ENCODE peak calls at places on chromosomes 16 and 17, in six cellular contexts. M is effector memory CD4-positive, alpha-beta T cell; Z is left ventricle myocardium inferior; V is endodermal cell; A is tibial artery; H is gastrocnemius medialis. G is an unnamed sample.

GRCh38 chr17:48442819-48443218 is 12.8 kb upstream of the SKAP1 start:
- DNase-seq in V (no peak), Z (no peak), A (no peak), H (no peak), M (no peak), G (no peak)

GRCh38 chr17:78802459-78802858 is 20.4 kb upstream of the CYTH1 start:
- DNase-seq in H (no peak), V (no peak), M (no peak), A (no peak), Z (no peak), G (no peak)

GRCh38 chr16:22424161-22424937 is 49.9 kb upstream of the CDR2 start:
- DNase-seq in Z (no peak), V (peak), M (no peak), H (peak), A (peak), G (no peak)

GRCh38 chr16:84423416-84423837 is 55.1 kb downstream of the ATP2C2 start:
- DNase-seq in H (no peak), A (no peak), Z (no peak), M (no peak), V (peak), G (no peak)

GRCh38 chr16:57548424-57548823 is 6.0 kb downstream of the ADGRG5 start:
- DNase-seq in H (no peak), V (no peak), M (no peak), A (no peak), Z (no peak), G (no peak)

GRCh38 chr16:48420437-48420836 is 35.2 kb upstream of the SIAH1 start:
- DNase-seq in M (no peak), V (no peak), A (no peak), Z (no peak), H (no peak), G (no peak)

GRCh38 chr16:30526823-30527634 is 663 bp upstream of the ZNF768 start:
- DNase-seq in H (peak), A (peak), M (peak), Z (peak), V (peak), G (peak)

GRCh38 chr16:48193846-48194245 is 38.1 kb upstream of the ABCC12 start:
- DNase-seq in V (no peak), M (no peak), A (no peak), H (no peak), Z (no peak), G (no peak)

GRCh38 chr16:71289732-71290062 is 495 bp upstream of the CMTR2 start:
- DNase-seq in Z (no peak), H (no peak), A (no peak), V (no peak), M (no peak), G (no peak)

GRCh38 chr17:9009737-9010136 is 11.6 kb upstream of the NTN1 start:
- DNase-seq in H (no peak), V (no peak), Z (no peak), A (peak), M (no peak), G (no peak)

DNA sequence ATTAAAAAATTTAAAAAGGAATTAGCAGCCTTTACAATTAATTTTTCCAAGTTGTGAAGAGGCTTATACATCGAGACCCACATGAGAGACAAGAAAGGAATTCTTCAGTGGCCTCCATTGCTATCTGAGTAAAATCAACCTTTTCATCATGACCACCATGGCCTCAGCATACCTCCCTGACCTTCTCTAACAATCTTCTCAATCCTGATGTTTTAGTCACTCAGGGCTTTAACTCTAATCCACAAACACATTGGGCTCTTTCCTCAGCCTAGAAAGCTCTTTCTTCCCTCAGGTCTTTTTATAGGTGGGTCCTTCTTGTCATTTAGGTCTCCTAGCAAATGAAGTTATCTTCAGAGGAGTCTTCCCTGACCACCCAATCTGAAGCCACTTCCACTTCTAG is 46.4 kb downstream of the SPOP start:
- DNase-seq in V (no peak), A (no peak), Z (no peak), M (no peak), H (no peak), G (no peak)
- H3K27ac ChIP-seq in V (no peak), A (peak), Z (peak), M (no peak), H (peak), G (no peak)

DNA sequence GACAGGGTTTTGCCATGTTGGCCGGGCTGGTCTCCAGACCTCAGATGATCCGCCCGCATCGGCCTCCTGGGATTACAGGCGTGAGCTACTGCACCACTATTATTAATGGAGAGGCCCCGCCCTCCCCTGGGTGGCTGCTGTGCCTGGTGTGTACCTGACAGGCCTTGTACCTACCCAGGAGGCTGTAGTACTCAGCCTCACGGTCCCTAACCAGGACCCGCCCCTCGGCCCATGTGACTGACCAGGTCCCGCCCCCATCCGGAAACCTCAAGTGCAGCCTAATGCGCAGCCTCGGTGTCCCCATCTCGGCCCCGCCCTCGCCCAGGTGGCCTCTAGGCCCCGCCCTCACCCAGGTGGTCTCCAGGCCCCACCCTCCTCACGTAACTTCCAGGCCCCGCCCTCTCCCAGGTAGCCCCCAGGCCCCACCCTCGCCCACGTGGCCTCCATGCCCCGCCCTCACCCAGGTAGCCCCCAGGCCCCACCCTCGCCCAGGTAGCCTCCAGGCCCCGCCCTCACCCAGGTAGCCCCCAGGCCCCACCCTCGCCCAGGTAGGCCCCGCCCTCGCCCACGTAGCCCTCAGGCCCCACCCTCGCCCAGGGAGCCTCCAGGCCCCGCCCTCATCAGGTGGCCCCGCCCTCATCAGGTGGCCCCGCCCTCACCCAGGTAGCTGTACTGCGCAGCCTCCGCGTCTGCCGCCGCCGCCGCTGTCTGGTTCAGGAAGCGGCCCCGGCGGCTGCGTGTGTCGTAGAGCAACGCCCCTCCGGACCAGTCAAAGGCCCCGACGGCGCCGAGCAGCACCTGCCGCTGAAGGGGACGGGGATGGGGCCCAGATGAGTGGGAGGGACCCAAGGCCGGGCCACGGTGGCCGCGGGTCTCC is 31.0 kb downstream of the HASPIN start:
- DNase-seq in A (no peak), Z (no peak), H (no peak), M (peak), V (peak), G (peak)
- H3K4me3 ChIP-seq in A (no peak), Z (peak), H (no peak), M (peak), V (peak), G (peak)

GRCh38 chr17:81289627-81290026 is 5.5 kb downstream of the SLC38A10 start:
- DNase-seq in Z (no peak), A (no peak), M (no peak), V (no peak), H (no peak), G (no peak)

GRCh38 chr17:81287155-81287554 is 8.0 kb downstream of the SLC38A10 start:
- DNase-seq in H (no peak), A (no peak), Z (no peak), V (no peak), M (no peak), G (no peak)

GRCh38 chr17:81286491-81287145 is 8.5 kb downstream of the SLC38A10 start:
- DNase-seq in A (no peak), Z (no peak), M (no peak), H (no peak), V (no peak), G (no peak)

GRCh38 chr17:81288715-81289114 is 6.4 kb downstream of the SLC38A10 start:
- DNase-seq in V (no peak), Z (no peak), M (no peak), H (no peak), A (no peak), G (no peak)

GRCh38 chr17:81287741-81288430 is 7.2 kb downstream of the SLC38A10 start:
- DNase-seq in V (no peak), M (no peak), H (no peak), A (no peak), Z (no peak), G (no peak)
- H3K27ac ChIP-seq in V (no peak), M (peak), H (no peak), A (no peak), Z (peak), G (no peak)

GRCh38 chr16:90031931-90032663 is 12.8 kb upstream of the DBNDD1 start:
- DNase-seq in M (no peak), Z (no peak), H (no peak), V (no peak), A (no peak), G (no peak)

GRCh38 chr16:90032664-90033346 is 13.5 kb upstream of the DBNDD1 start:
- DNase-seq in M (no peak), V (no peak), H (no peak), A (no peak), Z (no peak), G (no peak)

GRCh38 chr16:90028985-90029384 is 9.7 kb upstream of the DBNDD1 start:
- DNase-seq in M (no peak), V (no peak), Z (no peak), A (no peak), H (no peak), G (no peak)

GRCh38 chr16:90034504-90034903 is 15.2 kb upstream of the DBNDD1 start:
- DNase-seq in M (no peak), H (no peak), A (no peak), Z (no peak), V (no peak), G (no peak)

DNA sequence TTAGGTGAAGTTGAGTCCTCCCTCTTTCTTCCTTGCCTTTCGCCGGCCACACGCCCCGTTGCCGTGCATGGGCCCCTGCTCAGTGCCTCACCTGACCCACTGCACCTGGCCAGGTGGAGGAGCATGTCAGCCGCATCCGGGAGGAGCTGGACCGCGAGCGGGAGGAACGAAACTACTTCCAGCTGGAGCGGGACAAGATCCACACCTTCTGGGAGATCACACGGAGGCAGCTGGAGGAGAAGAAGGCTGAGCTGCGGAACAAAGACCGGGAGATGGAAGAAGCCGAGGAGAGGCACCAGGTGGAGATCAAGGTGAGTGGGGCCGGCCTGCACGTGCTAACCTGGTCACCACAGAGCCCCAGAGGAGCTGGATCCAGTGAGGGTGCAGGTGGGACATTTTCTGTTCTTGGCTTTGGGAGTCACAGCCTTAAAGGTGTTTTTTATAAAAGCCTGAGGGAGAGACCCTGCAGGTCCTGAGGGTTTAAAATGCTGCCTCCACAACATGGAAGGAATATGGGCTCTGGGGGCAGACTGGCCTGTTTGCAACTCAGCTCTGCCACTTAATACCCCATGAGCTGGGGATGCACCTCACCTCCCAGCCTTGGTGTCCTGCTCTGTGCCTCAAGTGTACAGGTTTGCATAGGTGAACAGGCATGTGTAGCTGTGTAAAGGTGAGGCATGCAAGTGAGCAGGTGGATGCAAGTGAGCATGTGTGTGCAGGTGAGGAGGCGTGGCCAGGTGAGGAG is 12.1 kb upstream of the DBNDD1 start:
- DNase-seq in H (no peak), M (no peak), A (no peak), Z (no peak), V (no peak), G (no peak)
- H3K4me3 ChIP-seq in H (no peak), M (no peak), A (no peak), Z (no peak), V (no peak), G (no peak)

GRCh38 chr16:74447578-74447977 is 26.3 kb upstream of the CLEC18B start:
- DNase-seq in M (no peak), Z (no peak), V (no peak), H (no peak), A (no peak), G (no peak)

GRCh38 chr16:74450236-74450635 is 29.0 kb upstream of the CLEC18B start:
- DNase-seq in A (no peak), V (no peak), Z (no peak), M (no peak), H (no peak), G (no peak)

GRCh38 chr16:74446866-74447265 is 25.6 kb upstream of the CLEC18B start:
- DNase-seq in V (no peak), A (no peak), Z (no peak), M (no peak), H (no peak), G (no peak)

GRCh38 chr16:74449470-74449869 is 28.2 kb upstream of the CLEC18B start:
- DNase-seq in M (no peak), H (no peak), A (no peak), Z (no peak), V (no peak), G (no peak)

DNA sequence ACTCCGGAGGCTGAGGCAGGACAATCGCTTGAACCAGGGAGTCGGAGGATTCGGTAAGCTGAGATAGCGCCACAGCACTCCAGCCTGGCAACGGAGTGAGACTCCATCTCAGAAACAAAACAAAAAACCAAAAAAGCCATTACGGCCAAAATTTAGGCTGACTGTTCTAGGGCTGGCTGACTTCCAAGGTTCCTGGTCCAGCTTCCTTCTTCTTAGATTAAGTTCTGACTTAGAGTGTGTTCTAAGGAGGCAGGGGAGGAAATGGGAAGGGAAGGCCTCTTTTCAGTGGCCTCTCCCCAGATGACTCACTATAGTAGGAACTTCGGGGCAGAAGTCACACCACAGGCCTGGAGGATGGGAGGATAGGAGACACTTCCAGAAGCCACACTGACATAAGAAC is 27.7 kb upstream of the CLEC18B start:
- DNase-seq in Z (peak), V (no peak), A (peak), H (peak), M (no peak), G (no peak)
- H3K27ac ChIP-seq in Z (peak), V (no peak), A (peak), H (peak), M (no peak), G (no peak)

GRCh38 chr17:68184816-68185436 is 62.9 kb upstream of the AMZ2 start:
- DNase-seq in V (peak), M (peak), Z (no peak), A (no peak), H (no peak), G (no peak)
- H3K4me3 ChIP-seq in V (no peak), M (peak), Z (no peak), A (no peak), H (no peak), G (peak)